ENCODE peak calls at places on chromosomes 12 and 14, in eight cellular contexts. One of them, this sample, is unnamed.

GRCh38 chr12:3492868-3493224 is 1.8 kb downstream of the PRMT8 start:
- DNase-seq in COR-L47: no peak
- DNase-seq in T-helper 1 cell: no peak
- DNase-seq in neural crest cell: no peak
- DNase-seq in skeletal muscle cell: no peak
- DNase-seq in GM12892: no peak
- DNase-seq in SW 1271: no peak
- DNase-seq in fibroblast of mammary gland: no peak
- DNase-seq in this sample: no peak

GRCh38 chr12:132342322-132342721 is 12.9 kb upstream of the GALNT9 start:
- DNase-seq in GM12892: no peak
- DNase-seq in neural crest cell: no peak
- DNase-seq in COR-L47: no peak
- DNase-seq in skeletal muscle cell: no peak
- DNase-seq in SW 1271: no peak
- DNase-seq in T-helper 1 cell: no peak
- DNase-seq in fibroblast of mammary gland: no peak
- DNase-seq in this sample: no peak

GRCh38 chr12:95605875-95606274 is 54.6 kb upstream of the USP44 start:
- DNase-seq in fibroblast of mammary gland: no peak
- DNase-seq in GM12892: no peak
- DNase-seq in SW 1271: no peak
- DNase-seq in COR-L47: no peak
- DNase-seq in T-helper 1 cell: no peak
- DNase-seq in skeletal muscle cell: no peak
- DNase-seq in neural crest cell: no peak
- DNase-seq in this sample: no peak

GRCh38 chr12:28089363-28089762 is 100.9 kb upstream of the CCDC91 start:
- DNase-seq in SW 1271: no peak
- DNase-seq in T-helper 1 cell: no peak
- DNase-seq in fibroblast of mammary gland: peak; percentile 52
- DNase-seq in skeletal muscle cell: peak; percentile 55
- DNase-seq in GM12892: no peak
- DNase-seq in COR-L47: no peak
- DNase-seq in neural crest cell: no peak
- DNase-seq in this sample: no peak

GRCh38 chr12:115570271-115570777 is 707.2 kb downstream of the MED13L start:
- DNase-seq in COR-L47: no peak
- DNase-seq in skeletal muscle cell: peak; percentile 15
- DNase-seq in T-helper 1 cell: no peak
- DNase-seq in fibroblast of mammary gland: peak; percentile 29
- DNase-seq in neural crest cell: no peak
- DNase-seq in SW 1271: no peak
- DNase-seq in GM12892: no peak
- DNase-seq in this sample: no peak

GRCh38 chr12:96045566-96045965 is 10.2 kb upstream of the LTA4H start:
- DNase-seq in neural crest cell: no peak
- DNase-seq in GM12892: no peak
- DNase-seq in T-helper 1 cell: no peak
- DNase-seq in skeletal muscle cell: no peak
- DNase-seq in SW 1271: no peak
- DNase-seq in fibroblast of mammary gland: no peak
- DNase-seq in COR-L47: no peak
- DNase-seq in this sample: no peak

GRCh38 chr14:95045255-95045701 is 112.1 kb downstream of the DICER1 start:
- DNase-seq in SW 1271: no peak
- DNase-seq in neural crest cell: no peak
- DNase-seq in skeletal muscle cell: no peak
- DNase-seq in T-helper 1 cell: no peak
- DNase-seq in GM12892: no peak
- DNase-seq in fibroblast of mammary gland: no peak
- DNase-seq in COR-L47: no peak
- DNase-seq in this sample: no peak

GRCh38 chr14:69037790-69038448 is 58.8 kb upstream of the ACTN1 start:
- DNase-seq in COR-L47: no peak
- DNase-seq in neural crest cell: no peak
- DNase-seq in skeletal muscle cell: no peak
- DNase-seq in SW 1271: no peak
- DNase-seq in T-helper 1 cell: no peak
- DNase-seq in GM12892: no peak
- DNase-seq in fibroblast of mammary gland: peak; percentile 70
- DNase-seq in this sample: no peak

GRCh38 chr12:124490584-124491305 is 76.7 kb downstream of the NCOR2 start:
- DNase-seq in SW 1271: no peak
- DNase-seq in skeletal muscle cell: no peak
- DNase-seq in neural crest cell: no peak
- DNase-seq in COR-L47: no peak
- DNase-seq in GM12892: no peak
- DNase-seq in T-helper 1 cell: no peak
- DNase-seq in fibroblast of mammary gland: no peak
- DNase-seq in this sample: no peak

GRCh38 chr14:59342516-59343484 is 122.4 kb downstream of the GPR135 start:
- DNase-seq in neural crest cell: no peak
- DNase-seq in T-helper 1 cell: no peak
- DNase-seq in fibroblast of mammary gland: no peak
- DNase-seq in COR-L47: no peak
- DNase-seq in skeletal muscle cell: no peak
- DNase-seq in SW 1271: no peak
- DNase-seq in GM12892: no peak
- DNase-seq in this sample: no peak

GRCh38 chr12:44015333-44015941 is 179.6 kb downstream of the TMEM117 start:
- DNase-seq in neural crest cell: no peak
- DNase-seq in GM12892: no peak
- DNase-seq in skeletal muscle cell: peak; percentile 7
- DNase-seq in SW 1271: peak; percentile 2
- DNase-seq in T-helper 1 cell: no peak
- DNase-seq in fibroblast of mammary gland: peak; percentile 69
- DNase-seq in COR-L47: peak; percentile 20
- DNase-seq in this sample: peak; percentile 53